ENCODE peak calls at places on chromosomes 7 and 10, in four cellular contexts. T, O, R and K are unnamed samples.

GRCh38 chr7:154868901-154869300 is 134.0 kb downstream of the PAXIP1 start:
- DNase-seq in T (no peak), O (peak), R (no peak), K (no peak)

GRCh38 chr7:44080686-44081265 is 1.6 kb downstream of the POLM start:
- DNase-seq in T (no peak), O (no peak), R (no peak), K (no peak)

GRCh38 chr10:45155784-45156183 is 155.1 kb downstream of the ZNF22 start:
- DNase-seq in T (no peak), O (peak), R (no peak), K (peak)

GRCh38 chr7:81244213-81244612 is 325.4 kb upstream of the SEMA3C start:
- DNase-seq in T (no peak), O (no peak), R (no peak), K (no peak)

GRCh38 chr7:137943132-137943551 is 58.7 kb downstream of the CREB3L2 start:
- DNase-seq in T (no peak), O (no peak), R (no peak), K (peak)

GRCh38 chr7:2719007-2719406 is 31.0 kb downstream of the AMZ1 start:
- DNase-seq in T (peak), O (peak), R (no peak), K (no peak)

GRCh38 chr10:93784059-93784458 is 26.3 kb downstream of the LGI1 start:
- DNase-seq in T (no peak), O (no peak), R (no peak), K (no peak)

GRCh38 chr7:64590971-64591370 is 28.1 kb upstream of the ZNF680 start:
- DNase-seq in T (no peak), O (no peak), R (no peak), K (no peak)

GRCh38 chr7:72272479-72272878 is 139.7 kb downstream of the CALN1 start:
- DNase-seq in T (no peak), O (no peak), R (no peak), K (no peak)

GRCh38 chr10:55180357-55180756 is 379.3 kb upstream of the PCDH15 start:
- DNase-seq in T (no peak), O (no peak), R (no peak), K (no peak)

GRCh38 chr10:79197558-79197957 is 128.8 kb downstream of the ZMIZ1 start:
- DNase-seq in T (no peak), O (no peak), R (no peak), K (no peak)

GRCh38 chr7:91264924-91265681 is 870 bp downstream of the FZD1 start:
- DNase-seq in T (peak), O (peak), R (no peak), K (no peak)

GRCh38 chr10:132904169-132904813 is 38.1 kb downstream of the CFAP46 start:
- DNase-seq in T (peak), O (peak), R (no peak), K (peak)

GRCh38 chr7:50660040-50660829 is 95.0 kb upstream of the DDC start:
- DNase-seq in T (peak), O (no peak), R (no peak), K (no peak)

GRCh38 chr7:107865956-107866775 is 24.8 kb upstream of the DLD start:
- DNase-seq in T (no peak), O (no peak), R (no peak), K (no peak)

GRCh38 chr10:67256984-67257383 is 331.1 kb downstream of the LRRTM3 start:
- DNase-seq in T (no peak), O (no peak), R (no peak), K (no peak)

GRCh38 chr7:150829426-150829825 is 22.9 kb upstream of the AOC1 start:
- DNase-seq in T (no peak), O (no peak), R (no peak), K (no peak)

GRCh38 chr7:150379590-150380379 is 655 bp downstream of the ZNF775 start:
- DNase-seq in T (no peak), O (peak), R (no peak), K (no peak)

GRCh38 chr7:50481867-50482266 is 31.7 kb upstream of the FIGNL1 start:
- DNase-seq in T (no peak), O (no peak), R (no peak), K (no peak)

GRCh38 chr10:116039604-116040003 is 233.4 kb downstream of the GFRA1 start:
- DNase-seq in T (no peak), O (no peak), R (no peak), K (no peak)

GRCh38 chr10:4981722-4982471 is 18.7 kb downstream of the AKR1C1 start:
- DNase-seq in T (peak), O (peak), R (no peak), K (peak)

GRCh38 chr7:156005202-156005821 is 193.0 kb upstream of the SHH start:
- DNase-seq in T (no peak), O (no peak), R (no peak), K (no peak)

GRCh38 chr7:74479066-74479781 is 25.5 kb downstream of the GTF2IRD1 start:
- DNase-seq in T (no peak), O (peak), R (no peak), K (no peak)

GRCh38 chr7:127873151-127873550 is 158.1 kb downstream of the LRRC4 start:
- DNase-seq in T (no peak), O (no peak), R (no peak), K (no peak)

GRCh38 chr10:45817912-45818311 is 29.4 kb downstream of the AGAP4 start:
- DNase-seq in T (no peak), O (no peak), R (no peak), K (no peak)

GRCh38 chr10:55348534-55348933 is 547.5 kb upstream of the PCDH15 start:
- DNase-seq in T (no peak), O (no peak), R (no peak), K (no peak)

GRCh38 chr7:156139633-156140032 is 327.4 kb upstream of the SHH start:
- DNase-seq in T (no peak), O (no peak), R (no peak), K (no peak)

GRCh38 chr7:111011500-111011899 is 79.4 kb upstream of the LRRN3 start:
- DNase-seq in T (no peak), O (no peak), R (no peak), K (no peak)

GRCh38 chr7:49037348-49038210 is 113.2 kb downstream of the CDC14C start:
- DNase-seq in T (no peak), O (no peak), R (no peak), K (no peak)
- TF ChIP-seq TCF12 in T (no peak), O (no peak), R (no peak), K (no peak)

GRCh38 chr7:131166066-131166465 is 161.6 kb upstream of the MKLN1 start:
- DNase-seq in T (no peak), O (no peak), R (no peak), K (no peak)
- TF ChIP-seq TCF12 in T (no peak), O (peak), R (no peak), K (no peak)

GRCh38 chr7:45098983-45099839 is 10.4 kb upstream of the NACAD start:
- DNase-seq in T (no peak), O (no peak), R (no peak), K (no peak)
- TF ChIP-seq TCF12 in T (no peak), O (no peak), R (no peak), K (no peak)

GRCh38 chr7:119630570-119630969 is 642.4 kb upstream of the KCND2 start:
- DNase-seq in T (no peak), O (no peak), R (no peak), K (no peak)
- TF ChIP-seq TCF12 in T (no peak), O (no peak), R (no peak), K (no peak)

GRCh38 chr10:30747633-30748032 is 118.1 kb upstream of the LYZL2 start:
- DNase-seq in T (no peak), O (peak), R (peak), K (no peak)
- TF ChIP-seq TCF12 in T (no peak), O (no peak), R (no peak), K (no peak)

GRCh38 chr7:33736521-33737221 is 168.7 kb upstream of the BMPER start:
- DNase-seq in T (no peak), O (no peak), R (no peak), K (no peak)
- TF ChIP-seq TCF12 in T (no peak), O (no peak), R (no peak), K (no peak)

GRCh38 chr10:29761916-29762315 is 127.1 kb upstream of the SVIL start:
- DNase-seq in T (no peak), O (no peak), R (no peak), K (peak)

GRCh38 chr10:29766753-29767152 is 132.0 kb upstream of the SVIL start:
- DNase-seq in T (no peak), O (no peak), R (no peak), K (no peak)

GRCh38 chr10:29765330-29765729 is 130.6 kb upstream of the SVIL start:
- DNase-seq in T (no peak), O (no peak), R (no peak), K (no peak)

GRCh38 chr10:29760139-29760538 is 125.4 kb upstream of the SVIL start:
- DNase-seq in T (no peak), O (no peak), R (no peak), K (no peak)

DNA sequence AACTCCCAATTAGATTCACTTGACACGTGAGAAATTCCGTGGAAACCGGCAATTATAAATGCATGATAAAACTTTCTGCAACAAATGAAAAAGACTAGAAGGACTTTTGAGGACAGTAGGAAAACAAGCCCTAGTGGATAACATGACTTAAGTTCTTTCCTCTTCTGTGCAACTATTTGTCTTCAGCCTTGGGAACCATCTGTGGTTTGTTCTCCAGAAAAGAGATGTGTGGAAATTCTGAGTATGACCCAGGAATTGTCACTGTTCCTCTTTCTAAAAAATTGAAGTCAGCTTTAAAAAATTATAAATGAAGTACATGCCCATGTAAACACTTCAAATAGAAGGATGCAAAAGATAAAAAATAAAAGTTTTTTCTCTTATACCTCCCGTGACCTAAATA is 128.6 kb upstream of the SVIL start:
- DNase-seq in T (no peak), O (no peak), R (no peak), K (no peak)
- TF ChIP-seq TCF12 in T (no peak), O (no peak), R (no peak), K (no peak)